ENCODE peak calls at places on chromosomes 12 and 14, in four cellular contexts. One of them, this sample, is unnamed.

GRCh38 chr12:64621257-64621942 is 11.1 kb downstream of the RASSF3 start:
- DNase-seq in IMR-90: peak
- DNase-seq in H9: no peak
- DNase-seq in mesendoderm: no peak
- DNase-seq in this sample: no peak

GRCh38 chr12:19390208-19390607 is 49.1 kb upstream of the AEBP2 start:
- DNase-seq in IMR-90: peak
- DNase-seq in H9: no peak
- DNase-seq in mesendoderm: no peak
- DNase-seq in this sample: no peak

GRCh38 chr12:101078881-101079280 is 131.2 kb downstream of the SLC5A8 start:
- DNase-seq in IMR-90: no peak
- DNase-seq in H9: no peak
- DNase-seq in mesendoderm: no peak
- DNase-seq in this sample: no peak

GRCh38 chr12:57240926-57241555 is 9.9 kb downstream of the STAC3 start:
- DNase-seq in IMR-90: no peak
- DNase-seq in H9: peak
- DNase-seq in mesendoderm: peak
- DNase-seq in this sample: peak

GRCh38 chr14:99628832-99629618 is 15.9 kb upstream of the HHIPL1 start:
- DNase-seq in IMR-90: peak
- DNase-seq in H9: peak
- DNase-seq in mesendoderm: peak
- DNase-seq in this sample: peak

GRCh38 chr14:32370720-32371119 is 41.6 kb downstream of the AKAP6 start:
- DNase-seq in IMR-90: peak
- DNase-seq in H9: no peak
- DNase-seq in mesendoderm: no peak
- DNase-seq in this sample: no peak

GRCh38 chr14:98168196-98168985 is 1103.6 kb downstream of the BCL11B start:
- DNase-seq in IMR-90: no peak
- DNase-seq in H9: no peak
- DNase-seq in mesendoderm: no peak
- DNase-seq in this sample: no peak

GRCh38 chr14:71231521-71232393 is 324.5 kb downstream of the PCNX1 start:
- DNase-seq in IMR-90: no peak
- DNase-seq in H9: peak
- DNase-seq in mesendoderm: peak
- DNase-seq in this sample: peak

GRCh38 chr12:25436206-25436912 is 116.7 kb downstream of the LMNTD1 start:
- DNase-seq in IMR-90: peak
- DNase-seq in H9: peak
- DNase-seq in mesendoderm: peak
- DNase-seq in this sample: no peak

GRCh38 chr14:26622611-26623010 is 24.8 kb upstream of the NOVA1 start:
- DNase-seq in IMR-90: no peak
- DNase-seq in H9: no peak
- DNase-seq in mesendoderm: no peak
- DNase-seq in this sample: no peak

GRCh38 chr14:98953544-98954346 is 318.3 kb downstream of the BCL11B start:
- DNase-seq in IMR-90: no peak
- DNase-seq in H9: peak
- DNase-seq in mesendoderm: no peak
- DNase-seq in this sample: no peak

GRCh38 chr12:59734371-59734770 is 138.5 kb downstream of the SLC16A7 start:
- DNase-seq in IMR-90: no peak
- DNase-seq in H9: no peak
- DNase-seq in mesendoderm: no peak
- DNase-seq in this sample: no peak
- H3K56ac ChIP-seq in IMR-90: no peak
- H3K56ac ChIP-seq in H9: no peak
- H3K56ac ChIP-seq in mesendoderm: no peak
- H3K56ac ChIP-seq in this sample: no peak

DNA sequence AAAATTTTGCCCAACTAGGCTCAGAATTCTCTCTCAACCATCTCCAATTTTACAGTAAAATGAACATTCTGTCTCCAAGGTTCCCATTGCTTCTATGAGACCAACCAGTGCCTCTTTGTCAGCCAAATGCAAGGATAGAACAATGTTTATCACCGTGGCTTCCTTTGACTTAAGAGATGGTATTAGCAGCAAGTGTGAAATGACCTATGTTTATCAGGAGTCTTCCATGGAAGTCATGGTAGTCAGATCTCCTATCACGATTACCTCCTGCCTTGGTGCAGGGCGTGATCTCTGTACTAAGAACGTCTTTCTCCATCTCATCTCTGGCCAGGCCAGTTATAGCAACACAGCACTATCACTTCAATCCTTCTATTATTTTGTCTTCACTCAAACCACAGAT is 6.1 kb upstream of the BCL2L14 start:
- DNase-seq in IMR-90: no peak
- DNase-seq in H9: peak
- DNase-seq in mesendoderm: peak
- DNase-seq in this sample: no peak
- H3K56ac ChIP-seq in IMR-90: no peak
- H3K56ac ChIP-seq in H9: no peak
- H3K56ac ChIP-seq in mesendoderm: peak
- H3K56ac ChIP-seq in this sample: no peak

DNA sequence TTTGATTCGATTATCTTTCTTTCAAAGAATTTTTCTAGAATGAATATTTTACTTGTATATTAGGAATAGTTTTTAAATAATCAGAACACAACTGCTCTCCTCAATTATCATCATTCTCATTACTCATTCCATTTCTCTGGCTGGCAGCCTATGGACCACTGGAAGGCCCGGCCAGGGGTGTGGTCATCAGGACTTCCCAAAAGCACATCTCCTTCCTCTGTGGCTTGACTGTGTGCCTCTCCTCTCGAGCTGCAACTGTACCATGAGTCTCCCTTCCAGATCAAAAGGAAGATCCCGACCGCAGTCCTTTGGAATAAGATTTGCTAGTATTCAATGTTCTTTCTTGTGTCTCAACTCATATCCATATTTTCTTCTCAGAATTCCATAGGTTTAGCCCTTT is 42.7 kb downstream of the DYRK2 start:
- DNase-seq in IMR-90: no peak
- DNase-seq in H9: no peak
- DNase-seq in mesendoderm: no peak
- DNase-seq in this sample: no peak
- H3K56ac ChIP-seq in IMR-90: no peak
- H3K56ac ChIP-seq in H9: no peak
- H3K56ac ChIP-seq in mesendoderm: no peak
- H3K56ac ChIP-seq in this sample: no peak

GRCh38 chr12:51828951-51829581 is 19.5 kb downstream of the FIGNL2 start:
- DNase-seq in IMR-90: no peak
- DNase-seq in H9: peak
- DNase-seq in mesendoderm: peak
- DNase-seq in this sample: peak
- H3K56ac ChIP-seq in IMR-90: no peak
- H3K56ac ChIP-seq in H9: no peak
- H3K56ac ChIP-seq in mesendoderm: peak
- H3K56ac ChIP-seq in this sample: no peak

GRCh38 chr14:101118746-101119610 is 215.5 kb upstream of the RTL1 start:
- DNase-seq in IMR-90: no peak
- DNase-seq in H9: no peak
- DNase-seq in mesendoderm: no peak
- DNase-seq in this sample: peak
- H3K56ac ChIP-seq in IMR-90: no peak
- H3K56ac ChIP-seq in H9: no peak
- H3K56ac ChIP-seq in mesendoderm: no peak
- H3K56ac ChIP-seq in this sample: no peak

GRCh38 chr14:58992935-58993334 is 195.5 kb upstream of the DAAM1 start:
- DNase-seq in IMR-90: no peak
- DNase-seq in H9: no peak
- DNase-seq in mesendoderm: no peak
- DNase-seq in this sample: no peak
- H3K56ac ChIP-seq in IMR-90: no peak
- H3K56ac ChIP-seq in H9: no peak
- H3K56ac ChIP-seq in mesendoderm: no peak
- H3K56ac ChIP-seq in this sample: no peak

GRCh38 chr12:59044791-59045190 is 124.5 kb upstream of the LRIG3 start:
- DNase-seq in IMR-90: no peak
- DNase-seq in H9: no peak
- DNase-seq in mesendoderm: no peak
- DNase-seq in this sample: no peak
- H3K56ac ChIP-seq in IMR-90: no peak
- H3K56ac ChIP-seq in H9: no peak
- H3K56ac ChIP-seq in mesendoderm: no peak
- H3K56ac ChIP-seq in this sample: no peak

GRCh38 chr12:131893605-131894312 is 663 bp upstream of the ULK1 start:
- DNase-seq in IMR-90: no peak
- DNase-seq in H9: no peak
- DNase-seq in mesendoderm: no peak
- DNase-seq in this sample: no peak
- H3K56ac ChIP-seq in IMR-90: no peak
- H3K56ac ChIP-seq in H9: no peak
- H3K56ac ChIP-seq in mesendoderm: peak
- H3K56ac ChIP-seq in this sample: no peak

DNA sequence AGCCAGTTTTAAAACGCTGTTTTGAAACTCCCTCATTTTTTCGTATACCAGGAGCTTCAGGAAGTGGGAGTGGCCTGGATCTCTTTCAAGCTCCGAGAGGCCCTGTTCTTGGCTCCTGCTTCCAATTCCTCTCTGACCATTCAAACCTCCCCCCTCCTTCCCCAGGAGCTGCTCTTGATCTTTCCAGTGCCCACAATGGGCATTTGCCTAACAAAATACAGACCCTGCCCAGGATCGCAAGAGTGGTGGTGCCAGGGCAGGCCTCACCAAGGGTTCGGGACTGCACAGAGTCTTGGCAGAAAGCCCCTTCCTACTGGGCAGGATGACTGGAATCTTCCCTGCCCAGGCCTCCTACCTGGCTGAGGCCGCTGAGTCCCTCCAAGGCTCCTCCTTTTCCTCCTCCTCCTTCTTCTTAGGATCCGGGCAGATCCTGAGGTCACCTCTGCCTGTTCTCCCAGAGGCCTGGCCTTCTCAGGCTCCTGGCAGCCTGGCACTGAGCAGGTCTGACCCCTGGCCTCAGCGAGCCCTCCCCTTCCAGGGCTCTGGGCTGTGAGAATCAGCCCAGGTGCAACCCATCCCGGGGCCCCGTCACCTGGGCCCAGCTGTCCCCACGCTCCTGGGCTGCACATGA is 46.9 kb upstream of the NOS1 start:
- DNase-seq in IMR-90: no peak
- DNase-seq in H9: peak
- DNase-seq in mesendoderm: peak
- DNase-seq in this sample: no peak
- H3K56ac ChIP-seq in IMR-90: no peak
- H3K56ac ChIP-seq in H9: no peak
- H3K56ac ChIP-seq in mesendoderm: peak
- H3K56ac ChIP-seq in this sample: no peak

GRCh38 chr12:45425426-45425825 is 209.5 kb downstream of the ANO6 start:
- DNase-seq in IMR-90: peak
- DNase-seq in H9: no peak
- DNase-seq in mesendoderm: no peak
- DNase-seq in this sample: no peak

GRCh38 chr12:45421736-45422135 is 205.8 kb downstream of the ANO6 start:
- DNase-seq in IMR-90: no peak
- DNase-seq in H9: no peak
- DNase-seq in mesendoderm: no peak
- DNase-seq in this sample: no peak

GRCh38 chr12:45423931-45424330 is 208.0 kb downstream of the ANO6 start:
- DNase-seq in IMR-90: no peak
- DNase-seq in H9: no peak
- DNase-seq in mesendoderm: no peak
- DNase-seq in this sample: no peak

GRCh38 chr12:45427042-45427441 is 211.1 kb downstream of the ANO6 start:
- DNase-seq in IMR-90: no peak
- DNase-seq in H9: no peak
- DNase-seq in mesendoderm: no peak
- DNase-seq in this sample: no peak

DNA sequence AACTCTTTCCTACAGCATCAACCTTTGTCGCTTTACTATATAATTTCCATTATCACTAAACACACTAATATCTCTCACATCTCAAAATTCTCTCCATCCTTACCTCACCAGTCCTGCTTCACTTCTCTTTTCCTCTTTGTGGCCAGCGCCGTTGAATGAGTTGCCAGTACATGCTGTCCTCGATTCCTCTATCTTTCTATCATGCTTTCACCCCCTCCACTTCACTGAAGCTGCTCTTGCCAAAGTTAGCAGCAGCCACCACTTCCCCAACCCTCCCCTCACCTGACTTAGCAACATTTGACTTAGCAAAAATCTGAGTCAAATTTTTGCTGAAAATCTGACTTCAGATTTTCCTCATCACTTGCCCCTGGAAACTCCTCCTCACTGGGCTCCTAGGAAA is 210.4 kb downstream of the ANO6 start:
- DNase-seq in IMR-90: no peak
- DNase-seq in H9: no peak
- DNase-seq in mesendoderm: no peak
- DNase-seq in this sample: no peak
- H3K56ac ChIP-seq in IMR-90: no peak
- H3K56ac ChIP-seq in H9: no peak
- H3K56ac ChIP-seq in mesendoderm: no peak
- H3K56ac ChIP-seq in this sample: no peak